ENCODE peak calls at places on chromosomes 2 and 18, in seven cellular contexts. One of them, this sample, is unnamed.

GRCh38 chr2:187360286-187360685 is 87.8 kb downstream of the CALCRL start:
- DNase-seq in Panc1: no peak
- DNase-seq in CD8-positive, alpha-beta T cell: no peak
- DNase-seq in body of pancreas: no peak
- DNase-seq in OCI-LY7: no peak
- DNase-seq in fibroblast of lung: no peak
- DNase-seq in gastrocnemius medialis: no peak
- DNase-seq in this sample: no peak

GRCh38 chr2:130847776-130848517 is 11.2 kb downstream of the ARHGEF4 start:
- DNase-seq in CD8-positive, alpha-beta T cell: no peak
- DNase-seq in gastrocnemius medialis: no peak
- DNase-seq in Panc1: no peak
- DNase-seq in fibroblast of lung: no peak
- DNase-seq in OCI-LY7: no peak
- DNase-seq in body of pancreas: no peak
- DNase-seq in this sample: no peak

GRCh38 chr2:71935291-71935848 is 212.3 kb downstream of the CYP26B1 start:
- DNase-seq in gastrocnemius medialis: no peak
- DNase-seq in OCI-LY7: no peak
- DNase-seq in fibroblast of lung: peak
- DNase-seq in Panc1: no peak
- DNase-seq in CD8-positive, alpha-beta T cell: peak
- DNase-seq in body of pancreas: no peak
- DNase-seq in this sample: peak

GRCh38 chr18:8450013-8450412 is 159.2 kb upstream of the RAB12 start:
- DNase-seq in CD8-positive, alpha-beta T cell: no peak
- DNase-seq in OCI-LY7: no peak
- DNase-seq in fibroblast of lung: no peak
- DNase-seq in gastrocnemius medialis: no peak
- DNase-seq in Panc1: no peak
- DNase-seq in body of pancreas: no peak
- DNase-seq in this sample: no peak

GRCh38 chr2:108220942-108221541 is 18.7 kb upstream of the SULT1C3 start:
- DNase-seq in CD8-positive, alpha-beta T cell: no peak
- DNase-seq in body of pancreas: no peak
- DNase-seq in fibroblast of lung: no peak
- DNase-seq in Panc1: no peak
- DNase-seq in gastrocnemius medialis: no peak
- DNase-seq in OCI-LY7: no peak
- DNase-seq in this sample: peak

GRCh38 chr2:166632616-166633015 is 138.6 kb upstream of the SCN7A start:
- DNase-seq in fibroblast of lung: peak
- DNase-seq in body of pancreas: no peak
- DNase-seq in Panc1: no peak
- DNase-seq in OCI-LY7: no peak
- DNase-seq in CD8-positive, alpha-beta T cell: no peak
- DNase-seq in gastrocnemius medialis: no peak
- DNase-seq in this sample: no peak

GRCh38 chr2:73823916-73824523 is 4.7 kb upstream of the STAMBP start:
- DNase-seq in CD8-positive, alpha-beta T cell: peak
- DNase-seq in gastrocnemius medialis: peak
- DNase-seq in body of pancreas: peak
- DNase-seq in fibroblast of lung: peak
- DNase-seq in OCI-LY7: peak
- DNase-seq in Panc1: peak
- DNase-seq in this sample: no peak

GRCh38 chr2:223591596-223591995 is 10.6 kb downstream of the SCG2 start:
- DNase-seq in fibroblast of lung: no peak
- DNase-seq in body of pancreas: no peak
- DNase-seq in Panc1: no peak
- DNase-seq in CD8-positive, alpha-beta T cell: no peak
- DNase-seq in OCI-LY7: no peak
- DNase-seq in gastrocnemius medialis: no peak
- DNase-seq in this sample: no peak

GRCh38 chr2:70532244-70532935 is 21.2 kb downstream of the TGFA start:
- DNase-seq in OCI-LY7: no peak
- DNase-seq in gastrocnemius medialis: no peak
- DNase-seq in fibroblast of lung: no peak
- DNase-seq in Panc1: no peak
- DNase-seq in body of pancreas: no peak
- DNase-seq in CD8-positive, alpha-beta T cell: no peak
- DNase-seq in this sample: no peak

GRCh38 chr2:10030311-10030736 is 13.0 kb upstream of the KLF11 start:
- DNase-seq in OCI-LY7: no peak
- DNase-seq in CD8-positive, alpha-beta T cell: no peak
- DNase-seq in gastrocnemius medialis: no peak
- DNase-seq in Panc1: no peak
- DNase-seq in fibroblast of lung: no peak
- DNase-seq in body of pancreas: no peak
- DNase-seq in this sample: no peak

GRCh38 chr2:42089340-42089925 is 41.6 kb downstream of the PKDCC start:
- DNase-seq in OCI-LY7: peak
- DNase-seq in CD8-positive, alpha-beta T cell: no peak
- DNase-seq in fibroblast of lung: peak
- DNase-seq in gastrocnemius medialis: no peak
- DNase-seq in body of pancreas: peak
- DNase-seq in Panc1: no peak
- DNase-seq in this sample: no peak

GRCh38 chr2:1707771-1708351 is 36.5 kb downstream of the PXDN start:
- DNase-seq in gastrocnemius medialis: no peak
- DNase-seq in CD8-positive, alpha-beta T cell: no peak
- DNase-seq in OCI-LY7: no peak
- DNase-seq in fibroblast of lung: peak
- DNase-seq in Panc1: no peak
- DNase-seq in body of pancreas: no peak
- DNase-seq in this sample: peak

GRCh38 chr18:14949800-14950415 is 201.9 kb downstream of the ANKRD30B start:
- DNase-seq in body of pancreas: no peak
- DNase-seq in CD8-positive, alpha-beta T cell: no peak
- DNase-seq in fibroblast of lung: no peak
- DNase-seq in Panc1: no peak
- DNase-seq in OCI-LY7: no peak
- DNase-seq in gastrocnemius medialis: no peak
- DNase-seq in this sample: no peak

GRCh38 chr2:155427470-155427869 is 729.0 kb downstream of the KCNJ3 start:
- DNase-seq in Panc1: no peak
- DNase-seq in body of pancreas: no peak
- DNase-seq in CD8-positive, alpha-beta T cell: no peak
- DNase-seq in fibroblast of lung: no peak
- DNase-seq in OCI-LY7: no peak
- DNase-seq in gastrocnemius medialis: no peak
- DNase-seq in this sample: no peak

GRCh38 chr2:144659731-144660275 is 139.9 kb upstream of the ZEB2 start:
- DNase-seq in OCI-LY7: no peak
- DNase-seq in body of pancreas: no peak
- DNase-seq in fibroblast of lung: peak
- DNase-seq in Panc1: no peak
- DNase-seq in CD8-positive, alpha-beta T cell: peak
- DNase-seq in gastrocnemius medialis: peak
- DNase-seq in this sample: no peak

GRCh38 chr2:150733219-150733618 is 245.8 kb upstream of the RND3 start:
- DNase-seq in CD8-positive, alpha-beta T cell: no peak
- DNase-seq in body of pancreas: no peak
- DNase-seq in OCI-LY7: no peak
- DNase-seq in gastrocnemius medialis: no peak
- DNase-seq in Panc1: no peak
- DNase-seq in fibroblast of lung: no peak
- DNase-seq in this sample: no peak

GRCh38 chr2:9668686-9669338 is 38.0 kb upstream of the YWHAQ start:
- DNase-seq in gastrocnemius medialis: no peak
- DNase-seq in OCI-LY7: no peak
- DNase-seq in body of pancreas: no peak
- DNase-seq in Panc1: no peak
- DNase-seq in CD8-positive, alpha-beta T cell: no peak
- DNase-seq in fibroblast of lung: peak
- DNase-seq in this sample: no peak

GRCh38 chr2:216604458-216604857 is 28.8 kb upstream of the IGFBP2 start:
- DNase-seq in body of pancreas: no peak
- DNase-seq in OCI-LY7: no peak
- DNase-seq in gastrocnemius medialis: no peak
- DNase-seq in Panc1: no peak
- DNase-seq in CD8-positive, alpha-beta T cell: no peak
- DNase-seq in fibroblast of lung: no peak
- DNase-seq in this sample: no peak

GRCh38 chr2:213152065-213152794 is 818 bp upstream of the IKZF2 start:
- DNase-seq in OCI-LY7: peak
- DNase-seq in fibroblast of lung: peak
- DNase-seq in body of pancreas: peak
- DNase-seq in gastrocnemius medialis: peak
- DNase-seq in Panc1: no peak
- DNase-seq in CD8-positive, alpha-beta T cell: peak
- DNase-seq in this sample: peak

GRCh38 chr2:230891108-230891507 is 26.4 kb downstream of the ITM2C start:
- DNase-seq in fibroblast of lung: no peak
- DNase-seq in Panc1: no peak
- DNase-seq in OCI-LY7: no peak
- DNase-seq in CD8-positive, alpha-beta T cell: no peak
- DNase-seq in body of pancreas: no peak
- DNase-seq in gastrocnemius medialis: no peak
- DNase-seq in this sample: no peak

GRCh38 chr2:239470151-239470900 is 69.5 kb upstream of the HDAC4 start:
- DNase-seq in OCI-LY7: no peak
- DNase-seq in Panc1: no peak
- DNase-seq in body of pancreas: no peak
- DNase-seq in gastrocnemius medialis: no peak
- DNase-seq in fibroblast of lung: no peak
- DNase-seq in CD8-positive, alpha-beta T cell: no peak
- DNase-seq in this sample: peak

GRCh38 chr2:110678457-110679336 is 834 bp upstream of the BUB1 start:
- DNase-seq in body of pancreas: peak
- DNase-seq in OCI-LY7: peak
- DNase-seq in CD8-positive, alpha-beta T cell: peak
- DNase-seq in fibroblast of lung: peak
- DNase-seq in Panc1: no peak
- DNase-seq in gastrocnemius medialis: no peak
- DNase-seq in this sample: no peak

GRCh38 chr2:47569658-47570398 is 166.9 kb downstream of the MSH2 start:
- DNase-seq in gastrocnemius medialis: no peak
- DNase-seq in OCI-LY7: no peak
- DNase-seq in CD8-positive, alpha-beta T cell: no peak
- DNase-seq in fibroblast of lung: no peak
- DNase-seq in Panc1: no peak
- DNase-seq in body of pancreas: no peak
- DNase-seq in this sample: no peak

GRCh38 chr2:20565623-20566236 is 85.2 kb downstream of the HS1BP3 start:
- DNase-seq in CD8-positive, alpha-beta T cell: no peak
- DNase-seq in Panc1: no peak
- DNase-seq in body of pancreas: no peak
- DNase-seq in fibroblast of lung: peak
- DNase-seq in gastrocnemius medialis: no peak
- DNase-seq in OCI-LY7: no peak
- DNase-seq in this sample: no peak

GRCh38 chr18:3321133-3321812 is 59.3 kb downstream of the MYL12B start:
- DNase-seq in gastrocnemius medialis: no peak
- DNase-seq in fibroblast of lung: peak
- DNase-seq in OCI-LY7: peak
- DNase-seq in body of pancreas: no peak
- DNase-seq in Panc1: peak
- DNase-seq in CD8-positive, alpha-beta T cell: no peak
- DNase-seq in this sample: no peak

DNA sequence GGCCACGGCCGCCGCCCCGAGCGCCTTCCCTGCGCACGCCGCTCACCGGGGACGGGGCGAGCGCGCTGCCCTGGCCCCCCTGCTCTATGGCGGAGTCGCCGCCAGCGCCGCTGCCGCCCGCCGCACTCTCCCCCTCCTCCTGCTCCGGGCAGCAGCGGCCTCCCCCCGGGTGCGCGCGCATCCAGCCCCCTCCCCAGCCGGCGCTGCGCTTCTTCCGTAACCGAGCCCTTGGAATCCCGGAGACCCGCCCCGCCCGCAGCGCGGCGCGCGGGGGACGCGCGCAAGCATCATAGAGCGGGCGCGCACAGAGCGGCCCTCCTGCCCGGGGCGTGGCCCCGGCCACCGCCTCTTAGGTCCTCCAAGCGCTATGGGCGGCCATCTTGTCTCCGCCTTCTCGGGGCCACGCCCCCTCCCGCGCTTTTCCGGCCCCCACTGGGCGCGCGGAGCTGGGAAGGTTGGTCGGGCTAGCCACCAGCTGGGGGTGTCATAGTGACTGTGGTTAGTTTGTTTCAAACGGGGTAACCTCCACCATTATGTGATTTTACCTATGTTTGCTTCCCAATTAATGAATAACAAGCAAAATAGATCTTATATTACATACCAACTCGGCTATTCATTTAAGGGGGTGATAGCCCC is at the start of gene MBD2:
- DNase-seq in fibroblast of lung: peak
- DNase-seq in OCI-LY7: peak
- DNase-seq in Panc1: peak
- DNase-seq in CD8-positive, alpha-beta T cell: peak
- DNase-seq in gastrocnemius medialis: peak
- DNase-seq in body of pancreas: peak
- DNase-seq in this sample: peak
- TF ChIP-seq CTCF in fibroblast of lung: no peak
- TF ChIP-seq CTCF in OCI-LY7: peak
- TF ChIP-seq CTCF in Panc1: peak
- TF ChIP-seq CTCF in CD8-positive, alpha-beta T cell: no peak
- TF ChIP-seq CTCF in gastrocnemius medialis: no peak
- TF ChIP-seq CTCF in body of pancreas: peak
- TF ChIP-seq CTCF in this sample: no peak

DNA sequence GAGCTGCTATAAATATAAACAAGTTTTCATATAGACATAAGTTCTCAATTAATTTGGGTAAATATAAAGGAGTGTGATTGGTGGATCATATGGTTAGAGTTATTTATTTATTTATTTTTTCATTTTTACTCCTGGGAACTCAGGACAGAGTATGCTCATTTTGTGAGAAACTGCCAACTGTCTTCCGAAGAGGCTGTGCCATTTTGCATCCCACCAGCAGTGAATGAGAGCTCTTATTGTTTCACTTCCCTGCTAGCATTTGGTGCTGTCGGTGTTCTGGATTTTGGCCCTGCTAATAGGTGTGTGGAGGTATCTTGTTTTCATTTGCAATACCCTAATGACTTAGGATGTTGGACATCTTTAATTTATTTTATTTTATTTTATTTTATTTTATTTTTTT is 50.4 kb upstream of the XPO1 start:
- DNase-seq in Panc1: no peak
- DNase-seq in OCI-LY7: no peak
- DNase-seq in gastrocnemius medialis: no peak
- DNase-seq in CD8-positive, alpha-beta T cell: no peak
- DNase-seq in body of pancreas: no peak
- DNase-seq in fibroblast of lung: no peak
- DNase-seq in this sample: no peak
- H3K27ac ChIP-seq in Panc1: no peak
- H3K27ac ChIP-seq in OCI-LY7: no peak
- H3K27ac ChIP-seq in gastrocnemius medialis: no peak
- H3K27ac ChIP-seq in CD8-positive, alpha-beta T cell: no peak
- H3K27ac ChIP-seq in body of pancreas: no peak
- H3K27ac ChIP-seq in fibroblast of lung: no peak
- H3K27ac ChIP-seq in this sample: no peak

GRCh38 chr18:43563780-43564179 is 286.5 kb upstream of the SYT4 start:
- DNase-seq in Panc1: no peak
- DNase-seq in OCI-LY7: peak
- DNase-seq in fibroblast of lung: peak
- DNase-seq in body of pancreas: peak
- DNase-seq in CD8-positive, alpha-beta T cell: no peak
- DNase-seq in gastrocnemius medialis: no peak
- DNase-seq in this sample: no peak
- TF ChIP-seq CTCF in Panc1: peak
- TF ChIP-seq CTCF in OCI-LY7: peak
- TF ChIP-seq CTCF in fibroblast of lung: peak
- TF ChIP-seq CTCF in body of pancreas: peak
- TF ChIP-seq CTCF in CD8-positive, alpha-beta T cell: no peak
- TF ChIP-seq CTCF in gastrocnemius medialis: no peak
- TF ChIP-seq CTCF in this sample: no peak

GRCh38 chr18:22302152-22302551 is 115.6 kb downstream of the CTAGE1 start:
- DNase-seq in OCI-LY7: no peak
- DNase-seq in Panc1: no peak
- DNase-seq in fibroblast of lung: no peak
- DNase-seq in CD8-positive, alpha-beta T cell: no peak
- DNase-seq in gastrocnemius medialis: no peak
- DNase-seq in body of pancreas: no peak
- DNase-seq in this sample: no peak
- H3K27ac ChIP-seq in OCI-LY7: no peak
- H3K27ac ChIP-seq in Panc1: no peak
- H3K27ac ChIP-seq in fibroblast of lung: no peak
- H3K27ac ChIP-seq in CD8-positive, alpha-beta T cell: no peak
- H3K27ac ChIP-seq in gastrocnemius medialis: no peak
- H3K27ac ChIP-seq in body of pancreas: no peak
- H3K27ac ChIP-seq in this sample: no peak